ENCODE peak calls at places on chromosome 12, in ten cellular contexts. W is HS-5; Y is skeletal muscle cell; L is substantia nigra; C is stimulated activated CD8-positive, alpha-beta memory T cell treated with anti-CD3 and anti-CD28 coated beads, Interleukin-4, amount 100 ng/mL, for 1 hour; P is foreskin melanocyte; O is frontal cortex; T is dermis microvascular lymphatic vessel endothelial cell; V is hypothalamus; B is smooth muscle cell of the brain vasculature. J is an unnamed sample.

GRCh38 chr12:119479121-119479561 is 114.4 kb upstream of the TMEM233 start:
- DNase-seq in O (peak; percentile 17), W (no peak), P (no peak), C (no peak), B (no peak), V (no peak), L (no peak), T (no peak), Y (no peak), J (no peak)

GRCh38 chr12:54045868-54046529 is 7.6 kb upstream of the HOXC4 start:
- DNase-seq in P (no peak), Y (no peak), T (no peak), W (no peak), O (no peak), C (no peak), L (no peak), V (no peak), B (no peak), J (no peak)

GRCh38 chr12:120012067-120012621 is 23.1 kb downstream of the BICDL1 start:
- DNase-seq in C (peak; percentile 23), W (peak; percentile 30), L (no peak), Y (no peak), P (no peak), T (peak; percentile 27), O (peak; percentile 39), B (no peak), V (no peak), J (peak; percentile 51)

GRCh38 chr12:82357340-82357739 is 847 bp downstream of the CCDC59 start:
- DNase-seq in B (no peak), Y (no peak), O (no peak), C (no peak), L (no peak), W (no peak), P (no peak), T (no peak), V (no peak), J (no peak)

GRCh38 chr12:122976648-122976975 is 1.6 kb downstream of the OGFOD2 start:
- DNase-seq in V (no peak), L (no peak), O (no peak), T (no peak), B (no peak), W (no peak), Y (no peak), C (no peak), P (no peak), J (no peak)

GRCh38 chr12:94255428-94255827 is 107.1 kb downstream of the PLXNC1 start:
- DNase-seq in C (no peak), V (no peak), O (no peak), T (no peak), B (no peak), P (no peak), Y (no peak), L (no peak), W (no peak), J (no peak)

GRCh38 chr12:130803707-130804106 is 35.3 kb downstream of the STX2 start:
- DNase-seq in Y (no peak), V (no peak), O (no peak), L (no peak), T (no peak), W (no peak), B (no peak), P (no peak), C (no peak), J (no peak)

GRCh38 chr12:39764944-39765560 is 145.4 kb upstream of the ABCD2 start:
- DNase-seq in L (no peak), B (peak; percentile 13), O (no peak), P (peak; percentile 28), Y (peak; percentile 15), T (peak; percentile 30), W (peak; percentile 18), V (no peak), C (no peak), J (peak; percentile 17)

GRCh38 chr12:94148841-94149780 is 734 bp downstream of the PLXNC1 start:
- DNase-seq in L (no peak), C (peak; percentile 13), B (no peak), Y (no peak), O (peak; percentile 44), P (peak; percentile 53), V (peak; percentile 43), W (no peak), T (no peak), J (no peak)

J was measured in foreskin keratinocyte.